ENCODE peak calls at places on chromosomes 7 and 10, in seven cellular contexts. One of them, this sample, is unnamed.

GRCh38 chr7:69670701-69671100 is 72.4 kb downstream of the AUTS2 start:
- DNase-seq in GM12864: no peak
- DNase-seq in GM12865: no peak
- DNase-seq in tibial artery: no peak
- DNase-seq in PC-9: no peak
- DNase-seq in cardiac muscle cell: peak
- DNase-seq in fibroblast of the aortic adventitia: peak
- DNase-seq in this sample: peak

GRCh38 chr7:91239171-91239604 is 25.0 kb upstream of the FZD1 start:
- DNase-seq in GM12864: no peak
- DNase-seq in GM12865: no peak
- DNase-seq in tibial artery: no peak
- DNase-seq in PC-9: peak
- DNase-seq in cardiac muscle cell: peak
- DNase-seq in fibroblast of the aortic adventitia: peak
- DNase-seq in this sample: peak

GRCh38 chr10:132069122-132069848 is 3.5 kb downstream of the JAKMIP3 start:
- DNase-seq in GM12864: no peak
- DNase-seq in GM12865: no peak
- DNase-seq in tibial artery: no peak
- DNase-seq in PC-9: no peak
- DNase-seq in cardiac muscle cell: no peak
- DNase-seq in fibroblast of the aortic adventitia: no peak
- DNase-seq in this sample: no peak

GRCh38 chr10:63368365-63368764 is 97.4 kb downstream of the JMJD1C start:
- DNase-seq in GM12864: no peak
- DNase-seq in GM12865: no peak
- DNase-seq in tibial artery: no peak
- DNase-seq in PC-9: no peak
- DNase-seq in cardiac muscle cell: no peak
- DNase-seq in fibroblast of the aortic adventitia: no peak
- DNase-seq in this sample: no peak

GRCh38 chr10:77084431-77085144 is 553.0 kb downstream of the KCNMA1 start:
- DNase-seq in GM12864: no peak
- DNase-seq in GM12865: no peak
- DNase-seq in tibial artery: no peak
- DNase-seq in PC-9: no peak
- DNase-seq in cardiac muscle cell: peak
- DNase-seq in fibroblast of the aortic adventitia: no peak
- DNase-seq in this sample: no peak

GRCh38 chr7:119681336-119681735 is 591.6 kb upstream of the KCND2 start:
- DNase-seq in GM12864: no peak
- DNase-seq in GM12865: peak
- DNase-seq in tibial artery: no peak
- DNase-seq in PC-9: no peak
- DNase-seq in cardiac muscle cell: no peak
- DNase-seq in fibroblast of the aortic adventitia: no peak
- DNase-seq in this sample: no peak

GRCh38 chr10:3895045-3895609 is 110.1 kb upstream of the KLF6 start:
- DNase-seq in GM12864: no peak
- DNase-seq in GM12865: no peak
- DNase-seq in tibial artery: no peak
- DNase-seq in PC-9: no peak
- DNase-seq in cardiac muscle cell: peak
- DNase-seq in fibroblast of the aortic adventitia: peak
- DNase-seq in this sample: no peak

GRCh38 chr10:17022898-17023297 is 106.7 kb downstream of the CUBN start:
- DNase-seq in GM12864: no peak
- DNase-seq in GM12865: no peak
- DNase-seq in tibial artery: no peak
- DNase-seq in PC-9: no peak
- DNase-seq in cardiac muscle cell: peak
- DNase-seq in fibroblast of the aortic adventitia: no peak
- DNase-seq in this sample: no peak

GRCh38 chr7:52249741-52250140 is 785.7 kb upstream of the POM121L12 start:
- DNase-seq in GM12864: no peak
- DNase-seq in GM12865: no peak
- DNase-seq in tibial artery: no peak
- DNase-seq in PC-9: no peak
- DNase-seq in cardiac muscle cell: no peak
- DNase-seq in fibroblast of the aortic adventitia: no peak
- DNase-seq in this sample: no peak

GRCh38 chr7:28847681-28848080 is 110.4 kb downstream of the TRIL start:
- DNase-seq in GM12864: no peak
- DNase-seq in GM12865: no peak
- DNase-seq in tibial artery: no peak
- DNase-seq in PC-9: no peak
- DNase-seq in cardiac muscle cell: no peak
- DNase-seq in fibroblast of the aortic adventitia: peak
- DNase-seq in this sample: no peak

GRCh38 chr10:83666762-83667161 is 472.5 kb upstream of the GHITM start:
- DNase-seq in GM12864: no peak
- DNase-seq in GM12865: no peak
- DNase-seq in tibial artery: no peak
- DNase-seq in PC-9: no peak
- DNase-seq in cardiac muscle cell: peak
- DNase-seq in fibroblast of the aortic adventitia: no peak
- DNase-seq in this sample: no peak

GRCh38 chr7:107528461-107528860 is 35.3 kb downstream of the COG5 start:
- DNase-seq in GM12864: no peak
- DNase-seq in GM12865: no peak
- DNase-seq in tibial artery: no peak
- DNase-seq in PC-9: peak
- DNase-seq in cardiac muscle cell: peak
- DNase-seq in fibroblast of the aortic adventitia: peak
- DNase-seq in this sample: peak

GRCh38 chr7:38907066-38907465 is 1.9 kb downstream of the VPS41 start:
- DNase-seq in GM12864: no peak
- DNase-seq in GM12865: no peak
- DNase-seq in tibial artery: no peak
- DNase-seq in PC-9: no peak
- DNase-seq in cardiac muscle cell: no peak
- DNase-seq in fibroblast of the aortic adventitia: no peak
- DNase-seq in this sample: no peak

GRCh38 chr10:11894381-11895107 is 71.4 kb downstream of the PROSER2 start:
- DNase-seq in GM12864: no peak
- DNase-seq in GM12865: no peak
- DNase-seq in tibial artery: no peak
- DNase-seq in PC-9: no peak
- DNase-seq in cardiac muscle cell: no peak
- DNase-seq in fibroblast of the aortic adventitia: no peak
- DNase-seq in this sample: no peak

GRCh38 chr10:71829171-71829570 is 21.9 kb downstream of the PSAP start:
- DNase-seq in GM12864: no peak
- DNase-seq in GM12865: no peak
- DNase-seq in tibial artery: peak
- DNase-seq in PC-9: no peak
- DNase-seq in cardiac muscle cell: peak
- DNase-seq in fibroblast of the aortic adventitia: peak
- DNase-seq in this sample: no peak

GRCh38 chr10:36224431-36224985 is 582.4 kb upstream of the FZD8 start:
- DNase-seq in GM12864: no peak
- DNase-seq in GM12865: no peak
- DNase-seq in tibial artery: no peak
- DNase-seq in PC-9: no peak
- DNase-seq in cardiac muscle cell: peak
- DNase-seq in fibroblast of the aortic adventitia: peak
- DNase-seq in this sample: no peak

GRCh38 chr7:77416621-77417371 is 647 bp upstream of the GSAP start:
- DNase-seq in GM12864: no peak
- DNase-seq in GM12865: no peak
- DNase-seq in tibial artery: no peak
- DNase-seq in PC-9: no peak
- DNase-seq in cardiac muscle cell: no peak
- DNase-seq in fibroblast of the aortic adventitia: no peak
- DNase-seq in this sample: no peak

GRCh38 chr10:108275895-108276685 is 1111.6 kb upstream of the SORCS1 start:
- DNase-seq in GM12864: no peak
- DNase-seq in GM12865: peak
- DNase-seq in tibial artery: no peak
- DNase-seq in PC-9: no peak
- DNase-seq in cardiac muscle cell: no peak
- DNase-seq in fibroblast of the aortic adventitia: no peak
- DNase-seq in this sample: no peak

GRCh38 chr10:67004690-67005089 is 78.9 kb downstream of the LRRTM3 start:
- DNase-seq in GM12864: no peak
- DNase-seq in GM12865: no peak
- DNase-seq in tibial artery: no peak
- DNase-seq in PC-9: no peak
- DNase-seq in cardiac muscle cell: no peak
- DNase-seq in fibroblast of the aortic adventitia: no peak
- DNase-seq in this sample: no peak

DNA sequence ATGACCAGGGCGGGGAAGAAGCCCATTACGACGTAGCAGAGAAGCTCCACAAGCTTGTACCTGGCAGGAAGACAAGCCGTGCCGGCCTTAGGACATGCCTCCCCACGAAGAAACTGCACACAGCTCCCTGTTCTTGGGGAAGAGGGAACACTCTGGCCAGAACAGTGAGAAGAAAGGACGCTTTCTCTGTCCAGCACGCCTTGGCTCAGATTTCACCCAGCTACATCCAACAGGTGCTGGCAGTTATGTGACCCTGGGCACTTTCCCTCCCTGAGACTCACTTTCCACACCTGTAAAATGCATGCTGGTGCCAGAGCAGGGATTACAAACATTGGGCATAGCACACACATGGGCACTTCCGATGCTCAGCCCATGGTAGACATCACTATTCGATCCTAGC is 26.4 kb upstream of the RADIL start:
- DNase-seq in GM12864: no peak
- DNase-seq in GM12865: no peak
- DNase-seq in tibial artery: no peak
- DNase-seq in PC-9: no peak
- DNase-seq in cardiac muscle cell: no peak
- DNase-seq in fibroblast of the aortic adventitia: no peak
- DNase-seq in this sample: no peak
- TF ChIP-seq CTCF in GM12864: no peak
- TF ChIP-seq CTCF in GM12865: no peak
- TF ChIP-seq CTCF in tibial artery: no peak
- TF ChIP-seq CTCF in PC-9: no peak
- TF ChIP-seq CTCF in cardiac muscle cell: no peak
- TF ChIP-seq CTCF in fibroblast of the aortic adventitia: no peak
- TF ChIP-seq CTCF in this sample: no peak

GRCh38 chr10:49613160-49613881 is 516 bp upstream of the CHAT start:
- DNase-seq in GM12864: no peak
- DNase-seq in GM12865: no peak
- DNase-seq in tibial artery: peak
- DNase-seq in PC-9: no peak
- DNase-seq in cardiac muscle cell: no peak
- DNase-seq in fibroblast of the aortic adventitia: no peak
- DNase-seq in this sample: no peak

GRCh38 chr10:49613882-49614241 is at the start of gene CHAT:
- DNase-seq in GM12864: no peak
- DNase-seq in GM12865: no peak
- DNase-seq in tibial artery: peak
- DNase-seq in PC-9: no peak
- DNase-seq in cardiac muscle cell: no peak
- DNase-seq in fibroblast of the aortic adventitia: no peak
- DNase-seq in this sample: no peak

GRCh38 chr10:49611166-49611814 is 1.2 kb downstream of the SLC18A3 start:
- DNase-seq in GM12864: no peak
- DNase-seq in GM12865: no peak
- DNase-seq in tibial artery: peak
- DNase-seq in PC-9: no peak
- DNase-seq in cardiac muscle cell: no peak
- DNase-seq in fibroblast of the aortic adventitia: no peak
- DNase-seq in this sample: no peak

GRCh38 chr10:49611815-49612512 is 1.9 kb downstream of the SLC18A3 start:
- DNase-seq in GM12864: no peak
- DNase-seq in GM12865: no peak
- DNase-seq in tibial artery: peak
- DNase-seq in PC-9: no peak
- DNase-seq in cardiac muscle cell: no peak
- DNase-seq in fibroblast of the aortic adventitia: no peak
- DNase-seq in this sample: no peak

GRCh38 chr10:49612513-49613159 is 1.2 kb upstream of the CHAT start:
- DNase-seq in GM12864: no peak
- DNase-seq in GM12865: no peak
- DNase-seq in tibial artery: peak
- DNase-seq in PC-9: no peak
- DNase-seq in cardiac muscle cell: no peak
- DNase-seq in fibroblast of the aortic adventitia: no peak
- DNase-seq in this sample: no peak
- H3K4me3 ChIP-seq in GM12864: no peak
- H3K4me3 ChIP-seq in GM12865: no peak
- H3K4me3 ChIP-seq in tibial artery: no peak
- H3K4me3 ChIP-seq in PC-9: no peak
- H3K4me3 ChIP-seq in cardiac muscle cell: no peak
- H3K4me3 ChIP-seq in fibroblast of the aortic adventitia: no peak
- H3K4me3 ChIP-seq in this sample: no peak

GRCh38 chr7:22662490-22663145 is 64.4 kb upstream of the IL6 start:
- DNase-seq in GM12864: no peak
- DNase-seq in GM12865: peak
- DNase-seq in tibial artery: no peak
- DNase-seq in PC-9: no peak
- DNase-seq in cardiac muscle cell: no peak
- DNase-seq in fibroblast of the aortic adventitia: no peak
- DNase-seq in this sample: no peak

GRCh38 chr7:22660293-22660692 is 66.7 kb upstream of the IL6 start:
- DNase-seq in GM12864: no peak
- DNase-seq in GM12865: no peak
- DNase-seq in tibial artery: no peak
- DNase-seq in PC-9: no peak
- DNase-seq in cardiac muscle cell: no peak
- DNase-seq in fibroblast of the aortic adventitia: no peak
- DNase-seq in this sample: no peak

GRCh38 chr7:22662031-22662430 is 65.0 kb upstream of the IL6 start:
- DNase-seq in GM12864: no peak
- DNase-seq in GM12865: peak
- DNase-seq in tibial artery: no peak
- DNase-seq in PC-9: no peak
- DNase-seq in cardiac muscle cell: no peak
- DNase-seq in fibroblast of the aortic adventitia: no peak
- DNase-seq in this sample: no peak

GRCh38 chr7:22659741-22660140 is 67.3 kb upstream of the IL6 start:
- DNase-seq in GM12864: no peak
- DNase-seq in GM12865: no peak
- DNase-seq in tibial artery: no peak
- DNase-seq in PC-9: no peak
- DNase-seq in cardiac muscle cell: no peak
- DNase-seq in fibroblast of the aortic adventitia: peak
- DNase-seq in this sample: no peak

DNA sequence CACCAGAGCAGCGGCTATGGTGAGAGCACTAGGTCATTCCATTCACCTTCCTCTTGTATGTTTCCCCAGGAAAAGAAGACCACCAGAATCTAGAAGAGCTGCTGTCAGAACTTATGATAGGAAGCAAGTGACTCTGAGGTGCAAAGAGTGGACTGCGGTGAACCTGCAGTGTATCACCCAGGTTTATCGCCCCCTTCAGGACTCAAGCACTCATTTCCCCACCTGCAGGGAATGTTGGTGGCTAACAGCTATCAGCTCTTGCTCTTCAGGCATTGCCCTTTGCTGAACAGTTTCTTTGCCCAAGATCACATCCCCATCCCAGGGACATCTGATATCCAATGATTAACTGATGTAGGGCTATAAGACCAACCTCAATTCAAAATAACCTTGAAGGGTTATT is 66.3 kb upstream of the IL6 start:
- DNase-seq in GM12864: no peak
- DNase-seq in GM12865: peak
- DNase-seq in tibial artery: no peak
- DNase-seq in PC-9: no peak
- DNase-seq in cardiac muscle cell: no peak
- DNase-seq in fibroblast of the aortic adventitia: no peak
- DNase-seq in this sample: no peak
- TF ChIP-seq CTCF in GM12864: peak
- TF ChIP-seq CTCF in GM12865: peak
- TF ChIP-seq CTCF in tibial artery: no peak
- TF ChIP-seq CTCF in PC-9: peak
- TF ChIP-seq CTCF in cardiac muscle cell: no peak
- TF ChIP-seq CTCF in fibroblast of the aortic adventitia: no peak
- TF ChIP-seq CTCF in this sample: no peak

GRCh38 chr7:55086413-55087201 is 67.8 kb downstream of the EGFR start:
- DNase-seq in GM12864: no peak
- DNase-seq in GM12865: peak
- DNase-seq in tibial artery: no peak
- DNase-seq in PC-9: peak
- DNase-seq in cardiac muscle cell: peak
- DNase-seq in fibroblast of the aortic adventitia: peak
- DNase-seq in this sample: peak
- H3K4me3 ChIP-seq in GM12864: no peak
- H3K4me3 ChIP-seq in GM12865: peak
- H3K4me3 ChIP-seq in tibial artery: peak
- H3K4me3 ChIP-seq in PC-9: no peak
- H3K4me3 ChIP-seq in cardiac muscle cell: no peak
- H3K4me3 ChIP-seq in fibroblast of the aortic adventitia: peak
- H3K4me3 ChIP-seq in this sample: peak

This sample was measured in astrocyte of the cerebellum.